ENCODE peak calls at places on chromosome 12, in five cellular contexts. One of them, this sample, is unnamed.

GRCh38 chr12:114812858-114813761 is 129.1 kb upstream of the TBX3 start:
- DNase-seq in sigmoid colon: no peak
- DNase-seq in NCI-H774: peak
- DNase-seq in endothelial cell of umbilical vein: no peak
- DNase-seq in GM10248: no peak
- DNase-seq in this sample: no peak

GRCh38 chr12:100403446-100403845 is 46.6 kb downstream of the SLC17A8 start:
- DNase-seq in sigmoid colon: no peak
- DNase-seq in NCI-H774: no peak
- DNase-seq in endothelial cell of umbilical vein: no peak
- DNase-seq in GM10248: no peak
- DNase-seq in this sample: no peak

GRCh38 chr12:53967451-53968059 is 5.4 kb upstream of the HOXC11 start:
- DNase-seq in sigmoid colon: no peak
- DNase-seq in NCI-H774: no peak
- DNase-seq in endothelial cell of umbilical vein: no peak
- DNase-seq in GM10248: no peak
- DNase-seq in this sample: no peak

GRCh38 chr12:30603129-30603528 is 92.5 kb downstream of the IPO8 start:
- DNase-seq in sigmoid colon: no peak
- DNase-seq in NCI-H774: no peak
- DNase-seq in endothelial cell of umbilical vein: no peak
- DNase-seq in GM10248: no peak
- DNase-seq in this sample: no peak

GRCh38 chr12:114335607-114336006 is 70.3 kb downstream of the TBX5 start:
- DNase-seq in sigmoid colon: no peak
- DNase-seq in NCI-H774: no peak
- DNase-seq in endothelial cell of umbilical vein: no peak
- DNase-seq in GM10248: no peak
- DNase-seq in this sample: no peak

GRCh38 chr12:92735131-92735721 is 32.4 kb downstream of the PLEKHG7 start:
- DNase-seq in sigmoid colon: no peak
- DNase-seq in NCI-H774: peak
- DNase-seq in endothelial cell of umbilical vein: peak
- DNase-seq in GM10248: no peak
- DNase-seq in this sample: no peak

GRCh38 chr12:40566246-40566645 is 126.0 kb upstream of the CNTN1 start:
- DNase-seq in sigmoid colon: no peak
- DNase-seq in NCI-H774: no peak
- DNase-seq in endothelial cell of umbilical vein: no peak
- DNase-seq in GM10248: no peak
- DNase-seq in this sample: no peak

GRCh38 chr12:76043377-76043776 is 11.8 kb upstream of the PHLDA1 start:
- DNase-seq in sigmoid colon: no peak
- DNase-seq in NCI-H774: no peak
- DNase-seq in endothelial cell of umbilical vein: no peak
- DNase-seq in GM10248: no peak
- DNase-seq in this sample: no peak

GRCh38 chr12:27970391-27970980 is 2.0 kb downstream of the PTHLH start:
- DNase-seq in sigmoid colon: peak
- DNase-seq in NCI-H774: no peak
- DNase-seq in endothelial cell of umbilical vein: peak
- DNase-seq in GM10248: no peak
- DNase-seq in this sample: no peak

GRCh38 chr12:43675048-43675904 is 83.3 kb downstream of the PUS7L start:
- DNase-seq in sigmoid colon: no peak
- DNase-seq in NCI-H774: no peak
- DNase-seq in endothelial cell of umbilical vein: no peak
- DNase-seq in GM10248: no peak
- DNase-seq in this sample: no peak

GRCh38 chr12:67534671-67535070 is 113.9 kb upstream of the DYRK2 start:
- DNase-seq in sigmoid colon: no peak
- DNase-seq in NCI-H774: no peak
- DNase-seq in endothelial cell of umbilical vein: no peak
- DNase-seq in GM10248: no peak
- DNase-seq in this sample: no peak

GRCh38 chr12:64385468-64385867 is 5.1 kb downstream of the C12orf56 start:
- DNase-seq in sigmoid colon: no peak
- DNase-seq in NCI-H774: no peak
- DNase-seq in endothelial cell of umbilical vein: no peak
- DNase-seq in GM10248: no peak
- DNase-seq in this sample: no peak

GRCh38 chr12:53736602-53737493 is 9.6 kb upstream of the CALCOCO1 start:
- DNase-seq in sigmoid colon: no peak
- DNase-seq in NCI-H774: no peak
- DNase-seq in endothelial cell of umbilical vein: no peak
- DNase-seq in GM10248: no peak
- DNase-seq in this sample: no peak

GRCh38 chr12:18479266-18479665 is 217.9 kb downstream of the PIK3C2G start:
- DNase-seq in sigmoid colon: no peak
- DNase-seq in NCI-H774: no peak
- DNase-seq in endothelial cell of umbilical vein: no peak
- DNase-seq in GM10248: no peak
- DNase-seq in this sample: no peak

GRCh38 chr12:110108309-110109036 is 15.7 kb upstream of the IFT81 start:
- DNase-seq in sigmoid colon: no peak
- DNase-seq in NCI-H774: no peak
- DNase-seq in endothelial cell of umbilical vein: no peak
- DNase-seq in GM10248: no peak
- DNase-seq in this sample: no peak

GRCh38 chr12:54232790-54233189 is 44.0 kb upstream of the SMUG1 start:
- DNase-seq in sigmoid colon: no peak
- DNase-seq in NCI-H774: no peak
- DNase-seq in endothelial cell of umbilical vein: no peak
- DNase-seq in GM10248: no peak
- DNase-seq in this sample: no peak

GRCh38 chr12:53096089-53096741 is 1.3 kb upstream of the IGFBP6 start:
- DNase-seq in sigmoid colon: peak
- DNase-seq in NCI-H774: no peak
- DNase-seq in endothelial cell of umbilical vein: no peak
- DNase-seq in GM10248: no peak
- DNase-seq in this sample: no peak